ENCODE peak calls at places on chromosome 10, in five cellular contexts. One of them, this sample, is unnamed.

GRCh38 chr10:49139000-49139865 is 5.4 kb upstream of the FAM170B start:
- DNase-seq in fibroblast of lung: peak; percentile 83
- DNase-seq in tibial artery: no peak
- DNase-seq in endodermal cell: no peak
- DNase-seq in lower leg skin: no peak
- DNase-seq in this sample: no peak

GRCh38 chr10:124143721-124144120 is 50.3 kb upstream of the CHST15 start:
- DNase-seq in fibroblast of lung: no peak
- DNase-seq in tibial artery: peak; percentile 51
- DNase-seq in endodermal cell: no peak
- DNase-seq in lower leg skin: no peak
- DNase-seq in this sample: no peak

GRCh38 chr10:77237120-77237519 is 400.5 kb downstream of the KCNMA1 start:
- DNase-seq in fibroblast of lung: no peak
- DNase-seq in tibial artery: no peak
- DNase-seq in endodermal cell: no peak
- DNase-seq in lower leg skin: no peak
- DNase-seq in this sample: no peak

GRCh38 chr10:91579351-91579985 is 53.4 kb downstream of the PPP1R3C start:
- DNase-seq in fibroblast of lung: peak; percentile 83
- DNase-seq in tibial artery: no peak
- DNase-seq in endodermal cell: no peak
- DNase-seq in lower leg skin: no peak
- DNase-seq in this sample: no peak

GRCh38 chr10:130409931-130410330 is 273.7 kb downstream of the GLRX3 start:
- DNase-seq in fibroblast of lung: no peak
- DNase-seq in tibial artery: no peak
- DNase-seq in endodermal cell: peak; percentile 32
- DNase-seq in lower leg skin: no peak
- DNase-seq in this sample: no peak

GRCh38 chr10:55631071-55631654 is 729.9 kb downstream of the ZWINT start:
- DNase-seq in fibroblast of lung: peak; percentile 40
- DNase-seq in tibial artery: no peak
- DNase-seq in endodermal cell: peak; percentile 96
- DNase-seq in lower leg skin: no peak
- DNase-seq in this sample: no peak

GRCh38 chr10:80814147-80814652 is 276.5 kb downstream of the SH2D4B start:
- DNase-seq in fibroblast of lung: no peak
- DNase-seq in tibial artery: no peak
- DNase-seq in endodermal cell: no peak
- DNase-seq in lower leg skin: no peak
- DNase-seq in this sample: no peak

GRCh38 chr10:7744307-7744706 is 41.2 kb downstream of the ITIH2 start:
- DNase-seq in fibroblast of lung: no peak
- DNase-seq in tibial artery: no peak
- DNase-seq in endodermal cell: no peak
- DNase-seq in lower leg skin: no peak
- DNase-seq in this sample: no peak

GRCh38 chr10:96834121-96834520 is 2.0 kb downstream of the LCOR start:
- DNase-seq in fibroblast of lung: peak; percentile 30
- DNase-seq in tibial artery: no peak
- DNase-seq in endodermal cell: no peak
- DNase-seq in lower leg skin: no peak
- DNase-seq in this sample: no peak

GRCh38 chr10:78396754-78397153 is 363.1 kb downstream of the RPS24 start:
- DNase-seq in fibroblast of lung: no peak
- DNase-seq in tibial artery: no peak
- DNase-seq in endodermal cell: no peak
- DNase-seq in lower leg skin: no peak
- DNase-seq in this sample: no peak

GRCh38 chr10:78394050-78394449 is 360.4 kb downstream of the RPS24 start:
- DNase-seq in fibroblast of lung: no peak
- DNase-seq in tibial artery: no peak
- DNase-seq in endodermal cell: no peak
- DNase-seq in lower leg skin: no peak
- DNase-seq in this sample: no peak

GRCh38 chr10:78395162-78395561 is 361.5 kb downstream of the RPS24 start:
- DNase-seq in fibroblast of lung: no peak
- DNase-seq in tibial artery: no peak
- DNase-seq in endodermal cell: no peak
- DNase-seq in lower leg skin: no peak
- DNase-seq in this sample: no peak

GRCh38 chr10:78398385-78398784 is 364.7 kb downstream of the RPS24 start:
- DNase-seq in fibroblast of lung: no peak
- DNase-seq in tibial artery: no peak
- DNase-seq in endodermal cell: peak; percentile 63
- DNase-seq in lower leg skin: no peak
- DNase-seq in this sample: no peak

GRCh38 chr10:78397796-78398195 is 364.1 kb downstream of the RPS24 start:
- DNase-seq in fibroblast of lung: peak; percentile 41
- DNase-seq in tibial artery: no peak
- DNase-seq in endodermal cell: no peak
- DNase-seq in lower leg skin: no peak
- DNase-seq in this sample: no peak
- TF ChIP-seq CTCF in fibroblast of lung: no peak
- TF ChIP-seq CTCF in tibial artery: no peak
- TF ChIP-seq CTCF in endodermal cell: no peak
- TF ChIP-seq CTCF in lower leg skin: no peak
- TF ChIP-seq CTCF in this sample: no peak

GRCh38 chr10:11142809-11143208 is 125.1 kb downstream of the CELF2 start:
- DNase-seq in fibroblast of lung: no peak
- DNase-seq in tibial artery: no peak
- DNase-seq in endodermal cell: no peak
- DNase-seq in lower leg skin: no peak
- DNase-seq in this sample: no peak
- TF ChIP-seq CTCF in fibroblast of lung: no peak
- TF ChIP-seq CTCF in tibial artery: no peak
- TF ChIP-seq CTCF in endodermal cell: no peak
- TF ChIP-seq CTCF in lower leg skin: no peak
- TF ChIP-seq CTCF in this sample: no peak

GRCh38 chr10:104777086-104777799 is 136.2 kb downstream of the SORCS3 start:
- DNase-seq in fibroblast of lung: no peak
- DNase-seq in tibial artery: no peak
- DNase-seq in endodermal cell: peak; percentile 60
- DNase-seq in lower leg skin: no peak
- DNase-seq in this sample: no peak
- TF ChIP-seq CTCF in fibroblast of lung: no peak
- TF ChIP-seq CTCF in tibial artery: no peak
- TF ChIP-seq CTCF in endodermal cell: peak; percentile 71
- TF ChIP-seq CTCF in lower leg skin: no peak
- TF ChIP-seq CTCF in this sample: no peak

GRCh38 chr10:86372119-86372784 is 5.7 kb upstream of the GRID1 start:
- DNase-seq in fibroblast of lung: no peak
- DNase-seq in tibial artery: peak; percentile 49
- DNase-seq in endodermal cell: peak; percentile 22
- DNase-seq in lower leg skin: no peak
- DNase-seq in this sample: no peak

GRCh38 chr10:86373251-86373650 is 6.7 kb upstream of the GRID1 start:
- DNase-seq in fibroblast of lung: no peak
- DNase-seq in tibial artery: peak; percentile 4
- DNase-seq in endodermal cell: peak; percentile 17
- DNase-seq in lower leg skin: no peak
- DNase-seq in this sample: no peak

GRCh38 chr10:86372785-86373239 is 6.2 kb upstream of the GRID1 start:
- DNase-seq in fibroblast of lung: no peak
- DNase-seq in tibial artery: peak; percentile 45
- DNase-seq in endodermal cell: peak; percentile 27
- DNase-seq in lower leg skin: no peak
- DNase-seq in this sample: no peak

GRCh38 chr10:86371116-86371515 is 4.5 kb upstream of the GRID1 start:
- DNase-seq in fibroblast of lung: no peak
- DNase-seq in tibial artery: peak; percentile 31
- DNase-seq in endodermal cell: peak; percentile 12
- DNase-seq in lower leg skin: no peak
- DNase-seq in this sample: no peak

DNA sequence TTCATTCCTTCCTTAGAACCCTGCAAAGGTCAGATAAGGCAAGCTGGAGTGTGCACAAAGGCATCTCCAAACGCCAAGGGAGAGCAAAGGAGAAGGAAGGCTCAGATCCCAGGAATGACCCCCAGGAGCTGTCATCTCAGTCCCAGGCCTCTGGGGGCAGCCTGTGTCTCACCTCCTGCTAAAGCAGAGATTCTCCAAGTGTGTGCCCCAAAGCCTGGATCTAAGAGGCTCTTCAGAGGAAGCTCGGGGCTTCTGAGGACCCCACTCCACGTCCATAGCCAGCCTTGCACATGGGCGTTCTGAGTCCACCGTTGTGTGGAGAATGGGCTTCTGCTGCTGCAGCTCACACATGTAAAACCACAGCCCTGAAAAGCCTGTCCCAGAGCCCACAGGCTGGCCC is 5.1 kb upstream of the GRID1 start:
- DNase-seq in fibroblast of lung: no peak
- DNase-seq in tibial artery: peak; percentile 48
- DNase-seq in endodermal cell: peak; percentile 67
- DNase-seq in lower leg skin: no peak
- DNase-seq in this sample: no peak
- TF ChIP-seq CTCF in fibroblast of lung: no peak
- TF ChIP-seq CTCF in tibial artery: no peak
- TF ChIP-seq CTCF in endodermal cell: peak; percentile 57
- TF ChIP-seq CTCF in lower leg skin: no peak
- TF ChIP-seq CTCF in this sample: no peak

This sample was measured in thoracic aorta.